ENCODE peak calls at places on chromosomes 3 and 15, in six cellular contexts. L, H, I, A, C and S are unnamed samples.

GRCh38 chr15:58147151-58147550 is 9.0 kb downstream of the AQP9 start:
- DNase-seq in A (no peak), C (no peak), I (no peak), H (no peak), L (no peak), S (no peak)

GRCh38 chr3:156628095-156628690 is 46.2 kb upstream of the TIPARP start:
- DNase-seq in A (no peak), I (no peak), C (no peak), H (no peak), L (no peak), S (no peak)

GRCh38 chr3:141235661-141236171 is 4.1 kb downstream of the PXYLP1 start:
- DNase-seq in A (no peak), I (no peak), H (no peak), C (no peak), L (no peak), S (peak)

GRCh38 chr3:176939022-176939817 is 258.1 kb downstream of the TBL1XR1 start:
- DNase-seq in A (peak), H (peak), L (no peak), C (peak), I (peak), S (no peak)

GRCh38 chr15:40238927-40239591 is at the start of gene PAK6:
- DNase-seq in A (no peak), L (no peak), H (peak), I (peak), C (peak), S (peak)

GRCh38 chr15:65184944-65185717 is at the start of gene CLPX:
- DNase-seq in A (peak), C (peak), I (peak), L (peak), H (peak), S (peak)

GRCh38 chr3:30518201-30518864 is 88.1 kb upstream of the TGFBR2 start:
- DNase-seq in L (no peak), C (no peak), H (peak), I (peak), A (no peak), S (no peak)

GRCh38 chr3:42638339-42638842 is 15.1 kb upstream of the ZBTB47 start:
- DNase-seq in A (peak), C (no peak), H (no peak), I (no peak), L (no peak), S (no peak)

GRCh38 chr3:66502981-66503380 is 2.2 kb upstream of the LRIG1 start:
- DNase-seq in A (no peak), C (no peak), I (no peak), H (no peak), L (no peak), S (no peak)

GRCh38 chr3:66502267-66502874 is 1.5 kb upstream of the LRIG1 start:
- DNase-seq in I (no peak), A (no peak), C (no peak), L (no peak), H (no peak), S (no peak)

GRCh38 chr3:66499881-66500574 is 794 bp downstream of the LRIG1 start:
- DNase-seq in L (peak), C (no peak), H (peak), I (no peak), A (no peak), S (no peak)

GRCh38 chr3:66500575-66501482 is at the start of gene LRIG1:
- DNase-seq in I (peak), C (peak), H (peak), A (peak), L (peak), S (peak)

DNA sequence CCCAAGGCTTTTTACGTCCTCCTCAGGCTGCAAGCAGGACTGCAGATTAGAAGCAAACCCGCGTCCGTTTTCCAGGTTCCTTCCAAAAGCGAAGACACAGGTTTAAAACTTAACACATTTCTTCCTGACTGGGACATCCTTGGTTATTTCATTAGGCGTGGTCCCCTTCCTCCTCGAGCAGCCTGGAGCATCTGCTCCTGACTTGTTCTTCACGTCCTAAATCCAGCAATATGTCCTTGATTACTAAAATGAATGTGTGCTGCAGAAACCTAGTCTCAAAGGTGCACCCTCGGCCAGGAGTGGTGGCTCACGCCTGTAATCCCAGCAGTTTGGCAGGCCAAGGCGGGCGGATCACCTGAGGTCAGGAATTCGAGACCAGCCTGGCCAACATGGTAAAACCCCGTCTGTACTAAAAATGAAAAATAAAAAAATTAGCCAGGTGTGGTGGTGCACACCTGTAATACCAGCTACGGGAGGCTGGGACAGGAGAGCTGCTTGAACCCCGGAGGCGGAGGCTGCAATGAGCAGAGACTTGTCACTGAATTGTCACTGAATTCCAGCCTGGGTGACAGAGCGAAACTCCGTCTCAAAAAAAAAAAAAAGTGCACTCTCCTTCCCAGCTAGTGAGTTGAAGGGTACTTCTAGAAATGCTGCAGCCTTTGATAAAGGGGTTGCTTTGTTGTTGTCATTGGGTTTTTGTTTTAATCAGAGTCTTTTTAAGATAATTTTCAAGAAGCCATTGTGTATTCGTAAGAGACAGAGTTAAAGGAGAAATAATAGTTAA is 853 bp upstream of the LRIG1 start:
- DNase-seq in A (no peak), H (no peak), C (no peak), I (no peak), L (no peak), S (no peak)
- TF ChIP-seq POLR2AphosphoS5 in A (no peak), H (no peak), C (no peak), I (no peak), L (no peak), S (no peak)

DNA sequence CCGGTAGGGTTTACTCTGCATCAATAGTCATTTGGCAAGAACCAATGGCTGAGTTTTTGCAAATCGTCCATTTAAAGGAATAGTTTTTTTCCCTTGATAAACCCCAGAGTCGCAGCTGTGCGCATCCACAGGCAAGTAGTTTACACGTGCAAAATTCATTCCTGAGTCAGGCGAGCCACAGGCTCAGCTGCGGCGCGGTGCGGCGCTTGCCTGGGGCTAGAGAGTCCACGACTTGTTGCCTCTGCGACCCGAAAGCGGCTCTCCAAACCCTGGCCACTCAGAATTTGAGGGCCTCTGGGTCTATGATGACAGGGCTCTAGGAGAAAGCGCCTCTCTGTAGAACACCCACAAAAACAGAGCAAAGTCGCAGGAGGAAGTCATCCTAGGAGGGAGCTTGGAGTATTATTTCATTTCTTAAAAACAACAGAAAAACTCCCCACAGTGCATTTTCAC is 36.6 kb downstream of the ZIC4 start:
- DNase-seq in C (no peak), H (no peak), I (no peak), L (no peak), A (no peak), S (no peak)
- H3K4me3 ChIP-seq in C (no peak), H (no peak), I (no peak), L (no peak), A (no peak), S (no peak)

GRCh38 chr15:75053748-75054125 is 30.3 kb downstream of the PPCDC start:
- DNase-seq in I (no peak), C (no peak), A (no peak), H (no peak), L (no peak), S (no peak)
- TF ChIP-seq POLR2A in I (no peak), C (no peak), A (no peak), H (no peak), L (no peak), S (no peak)

GRCh38 chr3:39141211-39141995 is 12.0 kb downstream of the CSRNP1 start:
- DNase-seq in I (peak), L (peak), H (peak), C (no peak), A (no peak), S (no peak)
- TF ChIP-seq POLR2AphosphoS5 in I (no peak), L (peak), H (peak), C (peak), A (peak), S (peak)

DNA sequence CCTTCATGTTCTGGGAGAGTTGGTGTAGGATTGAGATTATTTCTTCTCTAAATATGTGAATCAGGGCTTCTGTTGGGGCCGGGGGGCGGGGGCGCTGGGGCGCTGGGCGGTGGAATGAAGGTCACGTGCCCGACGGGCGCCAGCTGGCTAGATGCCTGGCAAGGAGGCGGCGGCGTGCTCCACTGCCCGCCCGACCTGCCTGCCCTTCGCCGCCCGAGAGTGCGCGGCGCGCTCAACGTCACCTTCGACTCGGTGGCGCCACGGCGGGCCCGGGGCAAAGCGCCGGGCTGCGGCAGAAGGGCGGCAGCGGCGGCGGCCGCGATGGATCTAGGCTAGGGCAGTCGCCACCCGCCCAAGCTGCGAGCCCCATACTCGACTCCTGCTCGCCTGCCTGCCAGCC is 47.0 kb upstream of the LHFPL4 start:
- DNase-seq in L (no peak), A (no peak), H (peak), C (no peak), I (no peak), S (no peak)
- H3K4me3 ChIP-seq in L (peak), A (no peak), H (peak), C (no peak), I (peak), S (peak)

DNA sequence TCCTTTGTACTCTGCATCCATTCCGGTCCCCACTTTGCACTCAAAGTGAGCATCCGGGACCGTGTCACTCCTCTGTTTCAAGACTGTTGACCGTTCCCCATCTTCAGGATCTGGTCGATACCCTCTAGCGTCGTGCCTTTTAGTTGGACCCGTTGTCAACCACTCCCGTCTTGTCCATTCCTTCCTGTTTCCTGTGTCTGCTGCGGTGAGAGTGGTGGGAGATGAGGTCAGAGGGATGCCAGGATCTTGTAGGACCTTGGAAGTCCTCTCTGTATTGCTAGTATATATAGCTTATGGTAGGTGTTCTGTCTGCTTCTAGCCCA is 624 bp downstream of the BRK1 start:
- DNase-seq in I (no peak), L (no peak), C (no peak), H (no peak), A (no peak), S (no peak)
- TF ChIP-seq POLR2A in I (no peak), L (no peak), C (no peak), H (no peak), A (no peak), S (no peak)

DNA sequence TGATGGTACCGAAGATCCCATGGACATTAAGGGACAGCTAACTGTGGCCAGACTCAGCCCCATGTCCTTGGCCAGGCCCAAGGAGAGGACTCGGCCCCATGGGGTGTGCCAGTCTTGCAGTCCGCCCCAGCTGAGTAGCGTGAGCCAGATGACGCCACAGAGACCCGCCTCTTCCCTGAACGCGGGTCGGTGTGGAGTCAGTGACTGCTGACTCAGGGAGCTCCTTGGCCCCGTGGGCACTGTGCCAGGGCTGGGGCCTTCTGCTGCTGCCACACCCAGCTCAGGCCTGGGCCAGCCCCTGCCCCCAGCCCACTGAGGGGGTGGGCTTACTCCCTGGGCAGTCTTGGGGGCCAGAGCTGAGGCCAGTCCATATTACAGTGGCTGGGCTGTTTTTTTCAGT is 52.8 kb downstream of the PLXNA1 start:
- DNase-seq in L (peak), I (no peak), A (no peak), C (peak), H (peak), S (no peak)
- TF ChIP-seq POLR2AphosphoS5 in L (no peak), I (no peak), A (no peak), C (peak), H (peak), S (peak)

GRCh38 chr15:70492240-70493177 is 270.8 kb downstream of the UACA start:
- DNase-seq in H (peak), I (peak), A (no peak), L (no peak), C (no peak), S (no peak)
- H3K4me3 ChIP-seq in H (no peak), I (no peak), A (peak), L (no peak), C (no peak), S (no peak)

DNA sequence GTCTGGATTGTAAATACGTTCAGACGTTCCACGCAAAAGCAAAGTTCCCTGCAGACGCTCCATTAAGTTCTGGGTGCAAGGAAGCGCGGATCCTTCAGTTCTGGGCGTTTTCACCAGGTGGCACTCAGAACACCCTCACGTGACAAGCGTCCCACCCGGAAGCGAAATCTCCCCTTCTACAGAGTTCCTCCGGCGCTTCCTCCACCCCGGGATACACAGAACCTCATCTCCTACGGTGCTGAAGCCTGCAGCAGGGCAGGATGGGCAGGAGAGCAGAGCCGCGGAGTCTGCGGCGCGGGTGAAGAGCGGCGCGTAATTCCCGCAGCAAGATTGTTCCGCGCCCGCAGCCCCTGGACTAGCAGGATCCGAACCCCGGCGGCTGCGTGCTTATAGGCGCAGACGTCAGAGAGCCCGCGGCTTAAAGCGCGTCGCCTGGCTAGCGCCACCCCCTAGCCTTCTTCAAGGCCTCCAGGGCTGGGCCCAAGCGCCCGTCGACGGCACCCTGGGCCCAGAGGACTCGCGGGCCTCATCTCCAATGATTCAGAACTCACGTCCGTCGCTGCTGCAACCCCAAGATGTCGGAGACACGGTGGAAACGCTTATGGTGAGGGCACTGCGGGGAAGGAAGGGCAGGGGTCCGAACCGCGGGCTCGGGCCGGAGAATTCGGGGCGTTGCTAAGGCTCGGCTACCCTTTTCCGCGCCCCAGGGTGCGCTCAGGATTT is at the start of gene SLC25A38:
- DNase-seq in I (peak), L (peak), A (no peak), H (peak), C (peak), S (no peak)
- TF ChIP-seq POLR2A in I (peak), L (no peak), A (peak), H (no peak), C (peak), S (no peak)

GRCh38 chr3:792651-793050 is 300.2 kb upstream of the CNTN6 start:
- DNase-seq in H (no peak), C (no peak), I (no peak), L (no peak), A (no peak), S (no peak)
- TF ChIP-seq POLR2AphosphoS5 in H (no peak), C (no peak), I (no peak), L (no peak), A (no peak), S (no peak)